ENCODE peak calls at places on chromosomes 7 and 10, in six cellular contexts. S is iPS-NIHi11; J is non-pigmented ciliary epithelial cell; O is stimulated activated CD8-positive, alpha-beta memory T cell treated with anti-CD3 and anti-CD28 coated beads, Interleukin-7, amount 100 ng/mL, for 48 hours; T is occipital lobe; Z is astrocyte of the spinal cord. P is an unnamed sample.

GRCh38 chr7:151592868-151593486 is 73.3 kb upstream of the RHEB start:
- DNase-seq in O (no peak), S (no peak), T (no peak), Z (peak), J (peak), P (peak)

GRCh38 chr10:91117496-91117895 is 103.0 kb upstream of the PCGF5 start:
- DNase-seq in S (no peak), T (no peak), J (no peak), Z (no peak), O (no peak), P (no peak)

GRCh38 chr10:97498841-97499560 is at the start of gene UBTD1:
- DNase-seq in Z (peak), J (no peak), O (no peak), T (peak), S (peak), P (no peak)

GRCh38 chr10:123150986-123151738 is 3.0 kb upstream of the BUB3 start:
- DNase-seq in O (no peak), T (no peak), J (no peak), Z (no peak), S (no peak), P (no peak)

GRCh38 chr7:159096736-159097581 is 47.7 kb downstream of the VIPR2 start:
- DNase-seq in S (no peak), O (no peak), T (no peak), J (no peak), Z (no peak), P (no peak)

GRCh38 chr10:91227576-91227975 is 7.1 kb downstream of the PCGF5 start:
- DNase-seq in Z (no peak), O (no peak), S (no peak), J (no peak), T (no peak), P (no peak)

GRCh38 chr10:24820616-24821015 is 96.9 kb upstream of the ARHGAP21 start:
- DNase-seq in S (no peak), O (no peak), J (no peak), Z (no peak), T (no peak), P (no peak)

GRCh38 chr10:88990528-88991160 is at the start of gene FAS:
- DNase-seq in O (peak), T (peak), Z (peak), J (no peak), S (peak), P (no peak)

GRCh38 chr10:2839081-2839725 is 228.1 kb upstream of the PFKP start:
- DNase-seq in O (no peak), S (peak), Z (no peak), T (no peak), J (no peak), P (no peak)

GRCh38 chr7:271266-272107 is 18.5 kb upstream of the FOXL3 start:
- DNase-seq in T (no peak), J (no peak), O (no peak), Z (no peak), S (no peak), P (no peak)

GRCh38 chr7:55086413-55087201 is 67.8 kb downstream of the EGFR start:
- DNase-seq in J (no peak), T (no peak), O (no peak), S (peak), Z (peak), P (peak)

GRCh38 chr7:30618961-30619360 is 24.3 kb downstream of the GARS1 start:
- DNase-seq in O (no peak), S (no peak), T (no peak), J (no peak), Z (no peak), P (no peak)

GRCh38 chr7:90709501-90710465 is 113.7 kb downstream of the CDK14 start:
- DNase-seq in Z (peak), T (peak), O (no peak), S (no peak), J (no peak), P (no peak)

GRCh38 chr7:76129366-76129765 is 72.3 kb upstream of the SRRM3 start:
- DNase-seq in S (no peak), T (no peak), O (no peak), Z (no peak), J (no peak), P (no peak)

GRCh38 chr10:103265712-103266329 is 11.1 kb upstream of the INA start:
- DNase-seq in T (no peak), O (peak), S (peak), Z (peak), J (no peak), P (no peak)

GRCh38 chr10:22503315-22504090 is 158.2 kb downstream of the SPAG6 start:
- DNase-seq in J (no peak), Z (no peak), T (no peak), O (no peak), S (no peak), P (no peak)

GRCh38 chr7:13279854-13280435 is 592.5 kb downstream of the ARL4A start:
- DNase-seq in Z (peak), T (no peak), O (no peak), S (no peak), J (no peak), P (no peak)

GRCh38 chr10:75223507-75223906 is 12.2 kb downstream of the COMTD1 start:
- DNase-seq in O (no peak), T (no peak), Z (no peak), S (peak), J (no peak), P (no peak)